ENCODE peak calls at places on chromosome 10, in nine cellular contexts. Y is A549; D is lung; U is sigmoid colon; P is adrenal gland; V is effector memory CD4-positive, alpha-beta T cell; G is testis; R is breast epithelium; J is mesendoderm. E is an unnamed sample. For H3K4me1, the result is how much of the 10 kb centered on the place peaks cover.

GRCh38 chr10:25059990-25060389 is 43.6 kb downstream of the THNSL1 start:
- DNase-seq in J (peak), P (peak), D (peak), U (no peak), V (no peak), G (peak), Y (peak), R (no peak), E (peak)

GRCh38 chr10:71548494-71548846 is 151.8 kb downstream of the CDH23 start:
- DNase-seq in U (no peak), J (peak), G (no peak), D (no peak), R (no peak), Y (peak), P (no peak), V (no peak), E (no peak)

GRCh38 chr10:70932415-70933196 is 44.2 kb upstream of the PCBD1 start:
- DNase-seq in V (no peak), J (no peak), Y (no peak), U (peak), P (peak), G (peak), R (no peak), D (no peak), E (no peak)

GRCh38 chr10:128045833-128046120 is 80.4 kb downstream of the MKI67 start:
- DNase-seq in D (no peak), P (no peak), G (no peak), J (no peak), U (no peak), V (no peak), R (no peak), Y (no peak), E (no peak)

GRCh38 chr10:128775743-128776142 is 649.5 kb upstream of the MKI67 start:
- DNase-seq in J (no peak), R (no peak), V (no peak), U (no peak), P (no peak), Y (no peak), D (no peak), G (no peak), E (no peak)

GRCh38 chr10:27998954-27999275 is at the start of gene ODAD2:
- DNase-seq in P (no peak), V (no peak), G (no peak), U (no peak), D (no peak), Y (no peak), R (no peak), J (no peak), E (no peak)

GRCh38 chr10:93841930-93842329 is 51.8 kb upstream of the SLC35G1 start:
- DNase-seq in D (no peak), R (no peak), J (peak), Y (no peak), G (no peak), P (no peak), V (no peak), U (no peak), E (no peak)

GRCh38 chr10:104680467-104681401 is 39.6 kb downstream of the SORCS3 start:
- DNase-seq in R (no peak), D (no peak), U (no peak), P (no peak), J (peak), V (no peak), G (peak), Y (peak), E (no peak)

GRCh38 chr10:89431977-89432376 is 17.6 kb downstream of the IFIT5 start:
- DNase-seq in Y (peak), V (no peak), D (no peak), U (no peak), J (peak), P (no peak), G (no peak), R (no peak), E (no peak)

GRCh38 chr10:99658622-99659030 is 683 bp upstream of the ENTPD7 start:
- DNase-seq in V (no peak), J (peak), D (peak), G (peak), U (no peak), R (no peak), P (peak), Y (peak), E (peak)

GRCh38 chr10:124709862-124710261 is 34.3 kb downstream of the FAM53B start:
- DNase-seq in D (peak), V (no peak), R (no peak), J (no peak), U (no peak), P (no peak), G (no peak), Y (no peak), E (peak)

GRCh38 chr10:124710266-124710881 is 33.8 kb downstream of the FAM53B start:
- DNase-seq in P (no peak), D (no peak), R (no peak), Y (no peak), U (no peak), V (no peak), J (no peak), G (no peak), E (peak)

GRCh38 chr10:124712704-124713407 is 31.3 kb downstream of the FAM53B start:
- DNase-seq in V (no peak), R (no peak), D (no peak), P (no peak), G (no peak), U (no peak), Y (no peak), J (no peak), E (peak)

GRCh38 chr10:124708922-124709520 is 35.2 kb downstream of the FAM53B start:
- DNase-seq in V (no peak), P (no peak), R (no peak), U (no peak), D (no peak), Y (no peak), G (no peak), J (peak), E (no peak)

DNA sequence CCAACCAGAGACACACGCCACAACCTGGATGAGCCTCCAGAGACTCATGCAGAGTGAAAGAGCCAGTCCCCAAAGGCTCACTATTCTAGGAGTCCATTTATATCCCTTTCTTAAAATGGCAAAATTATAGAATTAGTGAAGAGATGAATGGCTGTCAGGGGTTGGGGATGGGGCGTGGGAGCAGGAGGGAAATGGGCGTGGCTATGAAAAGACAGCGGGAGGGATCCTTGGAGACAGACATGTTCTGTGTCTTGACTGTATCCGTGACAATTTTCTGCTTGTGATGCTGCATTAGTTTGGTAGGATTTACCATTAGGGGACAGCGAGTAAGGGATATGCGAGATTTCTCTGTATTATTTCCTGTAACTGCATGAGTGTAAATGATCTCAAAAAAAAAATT is 33.0 kb downstream of the FAM53B start:
- DNase-seq in R (no peak), G (no peak), P (no peak), D (no peak), U (no peak), V (no peak), Y (no peak), J (no peak), E (no peak)
- H3K4me1 ChIP-seq in R (under half), G (half or more), P (under half), D (under half), U (half or more), V (half or more), Y (under half), J (under half), E (half or more)

GRCh38 chr10:100825946-100826660 is 80.7 kb downstream of the PAX2 start:
- DNase-seq in U (peak), R (peak), G (no peak), P (peak), D (no peak), V (no peak), J (no peak), Y (no peak), E (no peak)
- H3K4me3 ChIP-seq in U (no peak), R (no peak), G (no peak), P (no peak), D (no peak), V (peak), J (no peak), Y (peak), E (no peak)

GRCh38 chr10:74050653-74051052 is 52.7 kb downstream of the VCL start:
- DNase-seq in R (no peak), V (no peak), D (no peak), P (no peak), Y (no peak), G (no peak), U (no peak), J (no peak), E (no peak)

GRCh38 chr10:74048433-74048832 is 50.5 kb downstream of the VCL start:
- DNase-seq in D (no peak), P (no peak), R (no peak), J (no peak), G (no peak), Y (no peak), V (no peak), U (no peak), E (no peak)

GRCh38 chr10:74049995-74050394 is 52.1 kb downstream of the VCL start:
- DNase-seq in Y (no peak), D (no peak), P (no peak), U (no peak), R (no peak), J (no peak), G (no peak), V (no peak), E (no peak)

GRCh38 chr10:74055383-74056065 is 57.6 kb downstream of the VCL start:
- DNase-seq in J (no peak), R (no peak), V (no peak), Y (no peak), D (no peak), P (no peak), U (no peak), G (no peak), E (no peak)

DNA sequence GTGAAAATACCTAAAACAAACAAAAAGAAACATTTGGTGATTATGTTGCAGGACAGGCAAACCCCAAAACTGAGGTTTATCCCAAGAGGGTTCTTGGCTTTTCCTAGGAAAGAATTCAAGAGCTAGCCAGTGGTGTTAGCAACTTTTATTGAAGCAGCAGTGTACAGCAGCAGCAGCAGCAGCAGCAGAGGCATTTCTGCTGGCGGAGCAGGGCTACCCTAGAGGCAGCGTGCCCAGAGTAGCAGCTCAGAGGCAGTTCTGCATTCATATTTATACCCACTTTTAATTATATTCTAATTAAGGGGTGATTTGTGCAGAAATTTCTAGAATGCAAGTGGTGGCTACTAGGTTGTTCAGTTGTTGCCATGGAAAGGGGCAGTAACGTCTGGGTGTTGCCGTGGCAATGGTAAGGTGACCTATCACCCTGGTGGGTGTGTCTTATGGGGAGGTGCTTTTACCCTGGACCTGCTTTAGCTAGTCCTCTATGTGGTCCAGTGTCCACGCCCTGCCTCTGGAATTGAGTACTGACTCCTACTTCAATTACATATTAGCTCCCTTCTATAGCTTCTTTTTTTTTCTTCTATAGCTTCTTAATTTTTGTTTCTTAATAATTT is 53.9 kb downstream of the VCL start:
- DNase-seq in R (no peak), D (no peak), V (no peak), G (peak), J (peak), Y (peak), P (no peak), U (no peak), E (no peak)
- H3K4me1 ChIP-seq in R (under half), D (under half), V (under half), G (under half), J (under half), Y (half or more), P (under half), U (half or more), E (under half)

DNA sequence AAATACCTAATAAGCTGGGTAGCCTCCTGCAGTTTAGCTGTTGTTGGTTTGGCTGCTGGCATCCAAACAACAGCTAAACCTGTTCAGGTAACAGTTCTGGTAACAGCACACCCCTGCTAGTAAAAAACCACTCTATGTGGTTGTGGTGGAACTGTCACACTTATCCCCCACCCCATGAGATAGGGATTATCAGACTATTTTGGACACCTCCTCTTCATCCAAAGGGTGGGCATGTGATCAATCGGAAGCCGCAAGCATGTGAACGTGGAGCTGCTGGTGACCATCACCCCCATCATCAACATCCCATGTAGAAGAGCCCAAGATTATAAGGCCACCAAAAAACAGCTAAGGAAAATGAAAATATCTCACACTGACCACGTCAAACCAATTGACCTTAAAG is 2.5 kb downstream of the MTPAP start:
- DNase-seq in J (no peak), P (no peak), D (no peak), V (no peak), Y (no peak), U (no peak), R (no peak), G (no peak), E (no peak)
- H3K4me3 ChIP-seq in J (no peak), P (no peak), D (no peak), V (no peak), Y (no peak), U (no peak), R (no peak), G (no peak), E (no peak)

DNA sequence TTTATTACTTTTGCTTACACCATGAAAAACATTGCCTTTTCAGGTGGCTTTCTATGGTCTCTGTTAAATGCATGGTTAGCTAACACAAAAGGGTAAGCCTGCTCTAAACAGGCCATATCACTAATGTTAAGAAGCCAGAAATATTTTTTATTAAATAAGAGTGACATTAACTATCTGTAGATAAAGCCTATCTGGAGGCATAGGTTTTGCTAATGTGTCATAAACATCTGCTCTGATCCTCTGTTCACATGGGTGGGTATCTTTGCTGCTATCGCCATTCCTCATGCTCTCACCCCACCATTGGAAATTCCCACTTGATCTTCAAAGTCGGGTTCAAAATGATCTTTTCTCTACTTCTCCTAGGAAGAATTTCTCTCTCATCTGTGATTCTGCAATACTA is 32.4 kb downstream of the EPC1 start:
- DNase-seq in J (no peak), D (no peak), P (no peak), R (no peak), U (no peak), G (no peak), Y (no peak), V (no peak), E (no peak)
- H3K4me1 ChIP-seq in J (under half), D (under half), P (under half), R (under half), U (half or more), G (under half), Y (under half), V (under half), E (under half)